ENCODE peak calls at places on chromosome 11, in four cellular contexts. One of them, this sample, is unnamed.

GRCh38 chr11:64400096-64400495 is 41.1 kb downstream of the RPS6KA4 start:
- DNase-seq in esophagus squamous epithelium: no peak
- DNase-seq in kidney epithelial cell: no peak
- DNase-seq in transverse colon: no peak
- DNase-seq in this sample: no peak

GRCh38 chr11:108873305-108873704 is 208.4 kb downstream of the DDX10 start:
- DNase-seq in esophagus squamous epithelium: no peak
- DNase-seq in kidney epithelial cell: no peak
- DNase-seq in transverse colon: no peak
- DNase-seq in this sample: no peak

GRCh38 chr11:63876616-63877015 is 37.7 kb downstream of the MARK2 start:
- DNase-seq in transverse colon: no peak
- DNase-seq in kidney epithelial cell: no peak
- DNase-seq in esophagus squamous epithelium: no peak
- DNase-seq in this sample: no peak

GRCh38 chr11:8168485-8169257 is at the start of gene RIC3:
- DNase-seq in transverse colon: peak
- DNase-seq in kidney epithelial cell: no peak
- DNase-seq in esophagus squamous epithelium: no peak
- DNase-seq in this sample: no peak

GRCh38 chr11:117970400-117971024 is 15.7 kb upstream of the IL10RA start:
- DNase-seq in transverse colon: peak
- DNase-seq in esophagus squamous epithelium: no peak
- DNase-seq in kidney epithelial cell: no peak
- DNase-seq in this sample: no peak

GRCh38 chr11:88555829-88556202 is 218.3 kb upstream of the CTSC start:
- DNase-seq in kidney epithelial cell: no peak
- DNase-seq in transverse colon: no peak
- DNase-seq in esophagus squamous epithelium: no peak
- DNase-seq in this sample: no peak

GRCh38 chr11:75969626-75970308 is 154.8 kb downstream of the UVRAG start:
- DNase-seq in esophagus squamous epithelium: no peak
- DNase-seq in kidney epithelial cell: no peak
- DNase-seq in transverse colon: no peak
- DNase-seq in this sample: peak

GRCh38 chr11:117309310-117309709 is 6.7 kb downstream of the BACE1 start:
- DNase-seq in kidney epithelial cell: no peak
- DNase-seq in transverse colon: no peak
- DNase-seq in esophagus squamous epithelium: no peak
- DNase-seq in this sample: no peak

GRCh38 chr11:116831790-116832349 is 2.2 kb downstream of the APOC3 start:
- DNase-seq in transverse colon: no peak
- DNase-seq in esophagus squamous epithelium: no peak
- DNase-seq in kidney epithelial cell: no peak
- DNase-seq in this sample: no peak

GRCh38 chr11:65492637-65493366 is 6.0 kb upstream of the MALAT1 start:
- DNase-seq in transverse colon: peak
- DNase-seq in esophagus squamous epithelium: no peak
- DNase-seq in kidney epithelial cell: no peak
- DNase-seq in this sample: no peak

GRCh38 chr11:120710354-120711187 is 199.0 kb downstream of the GRIK4 start:
- DNase-seq in transverse colon: peak
- DNase-seq in esophagus squamous epithelium: no peak
- DNase-seq in kidney epithelial cell: peak
- DNase-seq in this sample: peak

GRCh38 chr11:134098566-134099184 is 29.8 kb downstream of the JAM3 start:
- DNase-seq in esophagus squamous epithelium: no peak
- DNase-seq in transverse colon: no peak
- DNase-seq in kidney epithelial cell: no peak
- DNase-seq in this sample: no peak

GRCh38 chr11:72229336-72229924 is 4.9 kb downstream of the INPPL1 start:
- DNase-seq in kidney epithelial cell: no peak
- DNase-seq in transverse colon: no peak
- DNase-seq in esophagus squamous epithelium: no peak
- DNase-seq in this sample: no peak

GRCh38 chr11:69294621-69295078 is 695 bp downstream of the MYEOV start:
- DNase-seq in esophagus squamous epithelium: no peak
- DNase-seq in kidney epithelial cell: no peak
- DNase-seq in transverse colon: no peak
- DNase-seq in this sample: no peak

GRCh38 chr11:15101072-15101701 is 13.5 kb upstream of the INSC start:
- DNase-seq in kidney epithelial cell: no peak
- DNase-seq in esophagus squamous epithelium: no peak
- DNase-seq in transverse colon: peak
- DNase-seq in this sample: no peak

GRCh38 chr11:111439905-111440304 is 60.8 kb upstream of the POU2AF1 start:
- DNase-seq in esophagus squamous epithelium: no peak
- DNase-seq in transverse colon: no peak
- DNase-seq in kidney epithelial cell: no peak
- DNase-seq in this sample: no peak

GRCh38 chr11:129973809-129974208 is 28.8 kb downstream of the PRDM10 start:
- DNase-seq in esophagus squamous epithelium: no peak
- DNase-seq in kidney epithelial cell: no peak
- DNase-seq in transverse colon: no peak
- DNase-seq in this sample: no peak

GRCh38 chr11:86672007-86672621 is at the start of gene ME3:
- DNase-seq in transverse colon: peak
- DNase-seq in kidney epithelial cell: no peak
- DNase-seq in esophagus squamous epithelium: no peak
- DNase-seq in this sample: no peak

GRCh38 chr11:108498046-108498815 is at the start of gene POGLUT3:
- DNase-seq in esophagus squamous epithelium: no peak
- DNase-seq in kidney epithelial cell: no peak
- DNase-seq in transverse colon: peak
- DNase-seq in this sample: no peak

GRCh38 chr11:104995001-104995408 is 26.6 kb upstream of the CASP4 start:
- DNase-seq in transverse colon: no peak
- DNase-seq in esophagus squamous epithelium: no peak
- DNase-seq in kidney epithelial cell: no peak
- DNase-seq in this sample: no peak

GRCh38 chr11:2305140-2305861 is 3.5 kb downstream of the TSPAN32 start:
- DNase-seq in esophagus squamous epithelium: peak
- DNase-seq in transverse colon: peak
- DNase-seq in kidney epithelial cell: no peak
- DNase-seq in this sample: no peak
- TF ChIP-seq CTCF in esophagus squamous epithelium: peak
- TF ChIP-seq CTCF in transverse colon: peak
- TF ChIP-seq CTCF in kidney epithelial cell: peak
- TF ChIP-seq CTCF in this sample: peak

GRCh38 chr11:46446343-46446751 is 54.8 kb upstream of the CHRM4 start:
- DNase-seq in esophagus squamous epithelium: no peak
- DNase-seq in kidney epithelial cell: no peak
- DNase-seq in transverse colon: no peak
- DNase-seq in this sample: peak
- TF ChIP-seq CTCF in esophagus squamous epithelium: no peak
- TF ChIP-seq CTCF in kidney epithelial cell: no peak
- TF ChIP-seq CTCF in transverse colon: no peak
- TF ChIP-seq CTCF in this sample: peak

GRCh38 chr11:122099345-122100045 is 16.5 kb downstream of the BLID start:
- DNase-seq in esophagus squamous epithelium: no peak
- DNase-seq in kidney epithelial cell: no peak
- DNase-seq in transverse colon: no peak
- DNase-seq in this sample: no peak

GRCh38 chr11:122102426-122102825 is 13.6 kb downstream of the BLID start:
- DNase-seq in transverse colon: no peak
- DNase-seq in kidney epithelial cell: no peak
- DNase-seq in esophagus squamous epithelium: no peak
- DNase-seq in this sample: no peak

GRCh38 chr11:122103366-122103765 is 12.6 kb downstream of the BLID start:
- DNase-seq in esophagus squamous epithelium: no peak
- DNase-seq in kidney epithelial cell: no peak
- DNase-seq in transverse colon: no peak
- DNase-seq in this sample: no peak

GRCh38 chr11:122100222-122101080 is 15.6 kb downstream of the BLID start:
- DNase-seq in transverse colon: peak
- DNase-seq in esophagus squamous epithelium: no peak
- DNase-seq in kidney epithelial cell: no peak
- DNase-seq in this sample: no peak

DNA sequence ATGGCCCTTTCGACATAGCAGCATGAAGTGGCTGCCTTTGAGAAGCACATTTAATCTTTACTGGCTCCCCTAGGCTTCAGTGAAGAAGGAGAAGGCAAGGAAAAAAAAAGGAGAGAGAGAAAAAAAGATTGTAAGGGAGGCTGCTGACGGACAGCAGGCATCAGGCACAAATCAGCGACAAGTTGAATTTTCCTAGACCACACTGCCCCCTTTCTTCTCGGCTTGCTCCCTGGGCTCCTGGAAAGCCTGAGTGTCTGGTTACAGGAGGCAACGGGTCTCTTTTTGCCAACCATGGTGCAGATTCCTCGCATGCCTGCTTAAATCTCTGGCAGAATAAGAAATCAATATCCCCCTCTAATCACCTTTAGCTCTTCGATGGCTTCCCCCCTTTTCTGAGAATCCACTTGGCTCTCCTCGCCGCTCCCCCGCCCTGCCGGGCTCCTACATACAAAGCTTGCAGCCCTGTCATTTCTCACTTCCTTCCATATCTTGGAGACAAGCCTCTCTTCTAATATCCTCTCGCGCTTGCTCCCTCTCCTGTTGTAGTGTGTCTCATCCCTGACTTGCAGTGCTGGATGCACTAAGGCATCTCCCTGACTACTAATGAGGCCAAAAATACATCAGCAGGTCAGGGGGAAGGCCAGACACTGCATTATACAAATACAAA is 14.3 kb downstream of the BLID start:
- DNase-seq in esophagus squamous epithelium: no peak
- DNase-seq in transverse colon: peak
- DNase-seq in kidney epithelial cell: peak
- DNase-seq in this sample: no peak
- TF ChIP-seq CTCF in esophagus squamous epithelium: peak
- TF ChIP-seq CTCF in transverse colon: peak
- TF ChIP-seq CTCF in kidney epithelial cell: peak
- TF ChIP-seq CTCF in this sample: peak

GRCh38 chr11:67691149-67691548 is 16.7 kb upstream of the ALDH3B2 start:
- DNase-seq in transverse colon: no peak
- DNase-seq in kidney epithelial cell: no peak
- DNase-seq in esophagus squamous epithelium: no peak
- DNase-seq in this sample: no peak
- TF ChIP-seq CTCF in transverse colon: no peak
- TF ChIP-seq CTCF in kidney epithelial cell: peak
- TF ChIP-seq CTCF in esophagus squamous epithelium: no peak
- TF ChIP-seq CTCF in this sample: no peak

GRCh38 chr11:124943242-124943641 is 7.4 kb upstream of the HEPACAM start:
- DNase-seq in kidney epithelial cell: no peak
- DNase-seq in transverse colon: no peak
- DNase-seq in esophagus squamous epithelium: no peak
- DNase-seq in this sample: no peak
- TF ChIP-seq CTCF in kidney epithelial cell: no peak
- TF ChIP-seq CTCF in transverse colon: no peak
- TF ChIP-seq CTCF in esophagus squamous epithelium: no peak
- TF ChIP-seq CTCF in this sample: no peak

GRCh38 chr11:131917634-131918384 is 547.4 kb downstream of the NTM start:
- DNase-seq in transverse colon: no peak
- DNase-seq in esophagus squamous epithelium: no peak
- DNase-seq in kidney epithelial cell: no peak
- DNase-seq in this sample: no peak

GRCh38 chr11:131916633-131917032 is 546.2 kb downstream of the NTM start:
- DNase-seq in transverse colon: no peak
- DNase-seq in esophagus squamous epithelium: no peak
- DNase-seq in kidney epithelial cell: no peak
- DNase-seq in this sample: no peak

GRCh38 chr11:131913267-131913666 is 542.9 kb downstream of the NTM start:
- DNase-seq in esophagus squamous epithelium: no peak
- DNase-seq in kidney epithelial cell: no peak
- DNase-seq in transverse colon: no peak
- DNase-seq in this sample: no peak

GRCh38 chr11:131912127-131912526 is 541.7 kb downstream of the NTM start:
- DNase-seq in esophagus squamous epithelium: no peak
- DNase-seq in kidney epithelial cell: no peak
- DNase-seq in transverse colon: no peak
- DNase-seq in this sample: no peak

GRCh38 chr11:131914299-131914902 is 544.0 kb downstream of the NTM start:
- DNase-seq in transverse colon: no peak
- DNase-seq in kidney epithelial cell: no peak
- DNase-seq in esophagus squamous epithelium: no peak
- DNase-seq in this sample: no peak
- TF ChIP-seq CTCF in transverse colon: peak
- TF ChIP-seq CTCF in kidney epithelial cell: peak
- TF ChIP-seq CTCF in esophagus squamous epithelium: no peak
- TF ChIP-seq CTCF in this sample: peak

GRCh38 chr11:33830903-33831648 is 56.8 kb upstream of the FBXO3 start:
- DNase-seq in kidney epithelial cell: peak
- DNase-seq in transverse colon: no peak
- DNase-seq in esophagus squamous epithelium: no peak
- DNase-seq in this sample: no peak

GRCh38 chr11:33832676-33833075 is 58.4 kb upstream of the FBXO3 start:
- DNase-seq in transverse colon: no peak
- DNase-seq in esophagus squamous epithelium: no peak
- DNase-seq in kidney epithelial cell: no peak
- DNase-seq in this sample: no peak

GRCh38 chr11:33829430-33830141 is 55.3 kb upstream of the FBXO3 start:
- DNase-seq in transverse colon: peak
- DNase-seq in esophagus squamous epithelium: no peak
- DNase-seq in kidney epithelial cell: peak
- DNase-seq in this sample: peak

GRCh38 chr11:33835143-33835878 is 56.6 kb downstream of the LMO2 start:
- DNase-seq in transverse colon: no peak
- DNase-seq in esophagus squamous epithelium: no peak
- DNase-seq in kidney epithelial cell: peak
- DNase-seq in this sample: peak
- TF ChIP-seq CTCF in transverse colon: peak
- TF ChIP-seq CTCF in esophagus squamous epithelium: no peak
- TF ChIP-seq CTCF in kidney epithelial cell: peak
- TF ChIP-seq CTCF in this sample: no peak

This sample was measured in AG04449.